ENCODE peak calls at places on chromosomes 4 and X, in six cellular contexts. One of them, this sample, is unnamed.
A peak's percentile ranks its signal among the peaks of the same experiment; 100 is the strongest.

GRCh38 chrX:130769835-130770234 is 133.2 kb downstream of the ENOX2 start:
- DNase-seq in fibroblast of the aortic adventitia: no peak
- DNase-seq in G401: no peak
- DNase-seq in AG09309: no peak
- DNase-seq in fibroblast of pulmonary artery: no peak
- DNase-seq in NCI-H1694: no peak
- DNase-seq in this sample: no peak

GRCh38 chrX:28591542-28591941 is 4.3 kb downstream of the IL1RAPL1 start:
- DNase-seq in fibroblast of the aortic adventitia: no peak
- DNase-seq in fibroblast of pulmonary artery: no peak
- DNase-seq in NCI-H1694: no peak
- DNase-seq in AG09309: no peak
- DNase-seq in G401: peak; percentile 16
- DNase-seq in this sample: no peak

GRCh38 chr4:37889849-37890500 is 909 bp upstream of the TBC1D1 start:
- DNase-seq in NCI-H1694: no peak
- DNase-seq in G401: peak; percentile 80
- DNase-seq in fibroblast of the aortic adventitia: no peak
- DNase-seq in AG09309: no peak
- DNase-seq in fibroblast of pulmonary artery: no peak
- DNase-seq in this sample: no peak

GRCh38 chrX:261167-261857 is 19.9 kb upstream of the PLCXD1 start:
- DNase-seq in NCI-H1694: no peak
- DNase-seq in fibroblast of pulmonary artery: peak; percentile 74
- DNase-seq in G401: no peak
- DNase-seq in fibroblast of the aortic adventitia: peak; percentile 80
- DNase-seq in AG09309: no peak
- DNase-seq in this sample: no peak

GRCh38 chrX:22730542-22730941 is 269.2 kb upstream of the DDX53 start:
- DNase-seq in AG09309: no peak
- DNase-seq in fibroblast of pulmonary artery: no peak
- DNase-seq in fibroblast of the aortic adventitia: no peak
- DNase-seq in G401: no peak
- DNase-seq in NCI-H1694: no peak
- DNase-seq in this sample: no peak

GRCh38 chr4:93791570-93792195 is 36.9 kb upstream of the ATOH1 start:
- DNase-seq in AG09309: peak; percentile 8
- DNase-seq in fibroblast of pulmonary artery: peak; percentile 65
- DNase-seq in G401: peak; percentile 66
- DNase-seq in fibroblast of the aortic adventitia: peak; percentile 49
- DNase-seq in NCI-H1694: peak; percentile 43
- DNase-seq in this sample: peak; percentile 66

GRCh38 chrX:153703036-153703370 is 15.3 kb downstream of the SLC6A8 start:
- DNase-seq in AG09309: no peak
- DNase-seq in fibroblast of pulmonary artery: peak; percentile 78
- DNase-seq in fibroblast of the aortic adventitia: peak; percentile 70
- DNase-seq in NCI-H1694: no peak
- DNase-seq in G401: peak; percentile 32
- DNase-seq in this sample: no peak

GRCh38 chr4:152619556-152619955 is 60.2 kb downstream of the TMEM154 start:
- DNase-seq in G401: no peak
- DNase-seq in fibroblast of the aortic adventitia: no peak
- DNase-seq in fibroblast of pulmonary artery: no peak
- DNase-seq in NCI-H1694: no peak
- DNase-seq in AG09309: no peak
- DNase-seq in this sample: no peak

GRCh38 chr4:145867416-145867815 is 71.2 kb downstream of the ZNF827 start:
- DNase-seq in fibroblast of pulmonary artery: no peak
- DNase-seq in G401: no peak
- DNase-seq in NCI-H1694: no peak
- DNase-seq in AG09309: no peak
- DNase-seq in fibroblast of the aortic adventitia: no peak
- DNase-seq in this sample: no peak